ENCODE peak calls at places on chromosomes 11 and 22, in ten cellular contexts. B is mammary epithelial cell, R is transverse colon, V is upper lobe of right lung, H is cardiac muscle cell, S is esophagus squamous epithelium, G is H9, X is sigmoid colon, I is body of pancreas, T is GM23338. P is an unnamed sample.

GRCh38 chr11:114624455-114625207 is 29.0 kb upstream of the NXPE4 start:
- DNase-seq in I (no peak), V (no peak), R (no peak), X (no peak), H (no peak), T (no peak), S (no peak), G (no peak), B (no peak), P (no peak)

GRCh38 chr11:57983211-57983610 is 40.5 kb upstream of the OR9Q1 start:
- DNase-seq in X (no peak), H (no peak), V (no peak), R (no peak), S (no peak), I (no peak), G (no peak), B (no peak), T (no peak), P (no peak)

GRCh38 chr11:47186076-47186936 is at the start of gene PACSIN3:
- DNase-seq in S (no peak), V (peak; percentile 83), G (peak; percentile 58), B (peak; percentile 26), R (peak; percentile 61), T (peak; percentile 62), H (peak; percentile 73), I (peak; percentile 67), X (peak; percentile 82), P (no peak)

GRCh38 chr11:128687321-128687720 is 6.6 kb upstream of the FLI1 start:
- DNase-seq in I (no peak), R (peak; percentile 52), H (no peak), S (no peak), G (peak; percentile 84), B (no peak), V (peak; percentile 74), T (peak; percentile 84), X (no peak), P (no peak)

GRCh38 chr11:2844996-2845395 is 40.6 kb downstream of the CDKN1C start:
- DNase-seq in V (no peak), H (no peak), B (no peak), X (no peak), T (no peak), S (no peak), G (no peak), I (no peak), R (no peak), P (no peak)

GRCh38 chr11:46565248-46565835 is 28.5 kb downstream of the AMBRA1 start:
- DNase-seq in V (no peak), X (no peak), S (no peak), B (no peak), R (no peak), G (no peak), H (no peak), T (no peak), I (no peak), P (no peak)

GRCh38 chr11:44530413-44531115 is 34.9 kb upstream of the CD82 start:
- DNase-seq in X (no peak), B (no peak), I (no peak), G (no peak), H (no peak), R (no peak), S (no peak), T (no peak), V (no peak), P (no peak)

GRCh38 chr22:33325232-33326004 is 267.2 kb upstream of the SYN3 start:
- DNase-seq in B (no peak), H (peak; percentile 60), X (no peak), T (no peak), S (no peak), I (no peak), V (no peak), G (no peak), R (no peak), P (no peak)

GRCh38 chr22:41957941-41958556 is 6.1 kb downstream of the SMIM45 start:
- DNase-seq in V (no peak), X (no peak), I (no peak), T (peak; percentile 57), R (no peak), H (no peak), S (no peak), B (no peak), G (no peak), P (no peak)

GRCh38 chr22:38872831-38873248 is 824 bp upstream of the CBX6 start:
- DNase-seq in V (peak; percentile 85), G (peak; percentile 69), H (peak; percentile 80), R (peak; percentile 41), I (peak; percentile 63), B (no peak), T (peak; percentile 75), X (peak; percentile 89), S (no peak), P (peak; percentile 77)

DNA sequence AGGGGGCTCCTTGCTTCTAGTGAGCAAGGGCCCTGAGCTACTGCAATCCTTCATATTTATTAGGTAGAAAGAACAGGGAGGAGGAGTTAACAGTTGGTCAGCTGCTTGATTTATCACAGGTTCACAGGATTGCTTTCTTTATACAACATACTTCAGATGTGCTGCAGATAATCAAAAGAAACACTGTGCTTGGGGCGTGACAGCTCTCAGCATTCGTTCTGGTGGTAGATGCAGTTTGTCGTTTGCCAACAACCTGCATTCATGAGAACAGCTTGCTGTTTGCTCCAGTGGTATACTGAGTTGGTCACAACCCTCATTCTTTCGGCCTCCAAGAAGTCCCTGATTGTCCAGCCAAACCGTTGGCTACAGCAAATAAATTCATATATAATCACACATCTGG is 120.5 kb downstream of the ZNF280B start:
- DNase-seq in V (no peak), R (no peak), I (no peak), B (no peak), H (no peak), X (no peak), T (no peak), G (no peak), S (no peak), P (no peak)
- H3K27ac ChIP-seq in V (no peak overlapping the region), R (no peak overlapping the region), I (no peak overlapping the region), B (no peak overlapping the region), H (no peak overlapping the region), X (no peak overlapping the region), T (no peak overlapping the region), G (no peak overlapping the region), S (no peak overlapping the region), P (no peak overlapping the region)

DNA sequence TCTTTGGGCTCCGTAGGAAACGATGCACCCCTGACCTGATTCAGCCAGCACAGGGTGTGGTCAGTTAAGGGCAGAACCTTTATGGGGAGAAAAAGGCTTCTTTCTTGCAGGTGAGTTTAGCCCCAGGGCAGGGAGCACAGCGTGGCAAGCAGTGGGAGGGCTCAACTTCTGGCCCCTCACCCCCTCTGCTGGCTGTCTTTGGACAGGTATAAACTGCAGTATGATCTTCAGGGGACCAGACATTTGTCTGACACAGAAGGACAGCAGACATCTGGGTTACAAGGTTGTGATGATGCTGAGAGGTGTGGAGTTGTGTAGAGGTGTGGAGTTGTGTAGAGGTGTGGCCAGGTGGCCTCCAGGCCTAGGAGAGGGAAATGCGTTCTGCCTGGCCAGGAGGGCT is 324.0 kb upstream of the PLET1 start:
- DNase-seq in G (peak; percentile 70), H (peak; percentile 41), T (peak; percentile 71), I (no peak), X (no peak), S (no peak), V (no peak), R (no peak), B (no peak), P (no peak)
- TF ChIP-seq CTCF in G (peak; percentile 66), H (peak; percentile 6), T (peak; percentile 77), I (no peak), X (no peak), S (no peak), V (no peak), R (no peak), B (peak; percentile 5), P (no peak)

DNA sequence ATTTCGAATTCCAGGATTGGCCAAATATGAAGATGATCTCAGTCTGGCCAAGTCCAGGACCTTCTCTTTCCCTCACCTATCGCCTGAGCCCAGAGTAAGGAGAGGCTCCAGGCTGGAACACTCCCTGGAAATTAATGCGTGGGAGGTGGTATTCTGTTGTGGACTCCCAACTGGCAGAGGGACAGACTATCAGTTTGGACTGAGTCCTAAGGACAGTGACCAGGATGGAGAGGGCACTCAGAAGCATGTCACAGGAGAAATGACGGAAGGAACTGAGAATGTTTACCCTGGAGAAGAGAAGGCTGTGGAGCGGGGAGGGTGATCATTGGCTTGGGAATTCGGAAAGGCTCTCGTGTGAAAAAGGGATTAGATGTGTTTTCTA is 84.4 kb downstream of the RPL27A start:
- DNase-seq in R (no peak), V (no peak), B (no peak), I (no peak), H (no peak), T (no peak), G (no peak), S (no peak), X (no peak), P (peak; percentile 88)
- H3K27ac ChIP-seq in R (peak overlapping the region; percentile 73), V (no peak overlapping the region), B (peak overlapping the region; percentile 96), I (peak overlapping the region; percentile 85), H (no peak overlapping the region), T (peak overlapping the region; percentile 63), G (no peak overlapping the region), S (peak overlapping the region; percentile 82), X (peak overlapping the region; percentile 70), P (peak overlapping the region; percentile 85)

DNA sequence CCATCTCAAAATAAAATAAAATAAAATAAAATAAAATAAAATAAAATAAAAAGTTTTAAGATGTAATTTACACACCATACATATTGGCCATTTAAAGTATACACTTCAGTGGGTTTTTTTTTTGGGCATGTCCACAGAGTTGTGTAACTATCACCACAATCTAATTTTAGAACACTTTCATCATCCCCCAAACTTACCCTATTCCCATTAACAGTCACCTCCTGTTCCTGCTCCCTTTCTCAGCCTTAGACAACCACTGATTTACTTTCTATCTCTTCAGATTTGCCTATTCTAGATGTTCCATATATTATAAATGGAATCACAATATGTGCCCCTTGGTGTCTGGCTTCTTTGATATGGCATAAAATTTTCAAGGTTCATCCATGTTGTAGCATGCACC is 4.6 kb upstream of the ACER3 start:
- DNase-seq in R (no peak), S (no peak), V (no peak), H (no peak), G (no peak), B (no peak), T (no peak), I (no peak), X (no peak), P (no peak)
- TF ChIP-seq CTCF in R (no peak), S (no peak), V (no peak), H (no peak), G (no peak), B (no peak), T (no peak), I (no peak), X (no peak), P (no peak)

DNA sequence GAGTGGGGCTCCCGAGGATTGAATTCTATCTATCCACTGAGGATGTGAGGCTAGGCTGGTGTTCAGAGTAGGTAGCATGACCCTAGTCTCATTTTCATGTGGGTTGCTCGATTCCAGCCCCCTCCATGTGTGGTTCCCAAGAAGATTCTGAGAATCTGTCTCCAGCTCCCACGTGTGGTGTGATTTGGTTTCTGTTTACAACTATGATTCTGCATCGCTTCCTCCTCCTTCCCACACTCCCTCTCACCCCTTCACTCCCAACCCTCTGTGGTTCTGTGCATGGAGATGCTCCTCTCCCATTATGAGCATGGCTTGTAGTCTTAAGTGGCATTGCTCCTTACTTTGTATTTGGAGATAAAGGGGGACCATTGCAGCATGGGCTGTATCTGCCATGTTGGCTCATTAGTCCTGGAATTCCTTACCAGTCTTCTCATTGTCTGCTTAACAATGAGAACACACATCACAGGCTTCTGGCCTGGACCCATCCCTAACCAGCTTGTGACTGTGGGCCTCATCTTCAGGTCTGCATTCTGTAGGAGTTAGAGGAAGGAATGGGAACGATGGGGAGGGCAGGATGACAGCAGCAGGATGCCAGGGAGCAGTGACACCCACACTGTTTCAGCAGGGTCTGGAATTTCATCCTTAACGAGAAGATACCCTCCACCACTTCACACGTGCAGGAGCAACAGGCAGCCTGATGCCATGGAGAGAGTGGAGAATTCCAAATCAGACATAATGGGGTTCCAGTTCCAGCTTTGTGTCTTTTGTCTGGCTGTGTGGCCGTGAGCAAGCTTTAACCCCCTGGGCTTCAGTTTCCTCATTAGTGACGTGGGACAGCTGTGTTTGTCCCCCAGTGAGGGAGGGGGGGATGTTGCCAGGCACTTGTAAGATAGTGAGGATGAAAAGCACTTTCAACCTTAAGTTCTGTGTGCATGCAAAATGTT is 86.0 kb downstream of the CCDC81 start:
- DNase-seq in V (no peak), I (no peak), G (no peak), X (no peak), T (no peak), S (no peak), H (no peak), R (no peak), B (no peak), P (no peak)
- H3K27ac ChIP-seq in V (no peak overlapping the region), I (peak overlapping the region; percentile 55), G (no peak overlapping the region), X (no peak overlapping the region), T (no peak overlapping the region), S (no peak overlapping the region), H (no peak overlapping the region), R (no peak overlapping the region), B (no peak overlapping the region), P (peak overlapping the region; percentile 60)

P was measured in testis.